ENCODE peak calls at places on chromosomes 5 and 9, in four cellular contexts. R, B, M and P are unnamed samples.

GRCh38 chr5:82365744-82366228 is 87.6 kb upstream of the RPS23 start:
- DNase-seq in M (peak), R (peak), B (peak), P (no peak)

GRCh38 chr9:88697764-88698436 is 162.9 kb downstream of the NXNL2 start:
- DNase-seq in R (peak), M (no peak), B (peak), P (no peak)

GRCh38 chr5:125394661-125395280 is 648.3 kb upstream of the ZNF608 start:
- DNase-seq in M (no peak), B (no peak), R (no peak), P (no peak)

GRCh38 chr5:37792976-37793328 is 46.9 kb downstream of the GDNF start:
- DNase-seq in B (peak), R (peak), M (peak), P (no peak)

GRCh38 chr5:32598270-32598937 is 13.0 kb downstream of the SUB1 start:
- DNase-seq in M (no peak), B (no peak), R (no peak), P (no peak)

GRCh38 chr5:165495829-165496380 is 1990.5 kb downstream of the MAT2B start:
- DNase-seq in B (peak), M (no peak), R (peak), P (no peak)

GRCh38 chr5:28576022-28576421 is 1537.6 kb upstream of the CDH9 start:
- DNase-seq in R (no peak), B (no peak), M (no peak), P (peak)

GRCh38 chr9:4923580-4924544 is 61.2 kb upstream of the JAK2 start:
- DNase-seq in R (peak), M (no peak), B (peak), P (peak)

GRCh38 chr5:58235279-58235678 is 224.6 kb downstream of the PLK2 start:
- DNase-seq in R (peak), B (peak), M (no peak), P (no peak)

GRCh38 chr5:86884608-86885007 is 266.9 kb downstream of the COX7C start:
- DNase-seq in B (no peak), R (no peak), M (no peak), P (no peak)

GRCh38 chr5:176534640-176535039 is 2.6 kb downstream of the RNF44 start:
- DNase-seq in M (peak), B (no peak), R (no peak), P (no peak)

GRCh38 chr5:156402387-156402921 is 75.5 kb downstream of the SGCD start:
- DNase-seq in R (no peak), M (no peak), B (no peak), P (no peak)

GRCh38 chr5:134119720-134120119 is 5.2 kb downstream of the TCF7 start:
- DNase-seq in M (peak), R (no peak), B (no peak), P (no peak)

DNA sequence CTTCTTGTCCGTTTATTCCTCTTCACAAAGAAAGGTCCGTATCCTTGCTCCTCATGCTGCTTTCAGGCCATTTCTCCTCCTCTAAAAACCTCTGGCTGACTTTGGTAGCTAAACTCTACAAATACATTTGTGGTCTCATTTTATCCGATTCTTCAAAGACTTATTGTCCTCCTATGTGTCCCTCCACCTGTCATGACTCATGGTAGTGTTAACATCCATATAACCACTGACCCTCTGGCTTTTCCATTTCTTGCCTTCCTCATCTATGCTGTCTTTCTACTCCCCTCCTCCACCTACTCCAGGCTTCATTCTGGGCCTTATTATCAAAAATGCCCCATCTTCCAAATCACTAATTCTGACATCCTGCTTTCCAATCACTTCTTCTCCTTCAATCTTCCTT is 4.1 kb upstream of the SEMA6A start:
- DNase-seq in M (peak), R (no peak), B (no peak), P (no peak)
- H3K4me2 ChIP-seq in M (no peak), R (no peak), B (no peak), P (no peak)

GRCh38 chr5:10584714-10585113 is 20.8 kb downstream of the ANKRD33B start:
- DNase-seq in M (no peak), R (no peak), B (no peak), P (no peak)

GRCh38 chr5:10583663-10584572 is 20.0 kb downstream of the ANKRD33B start:
- DNase-seq in M (no peak), B (no peak), R (no peak), P (no peak)

GRCh38 chr5:10586008-10586407 is 22.1 kb downstream of the ANKRD33B start:
- DNase-seq in B (no peak), R (no peak), M (no peak), P (no peak)

GRCh38 chr5:10582512-10582897 is 18.6 kb downstream of the ANKRD33B start:
- DNase-seq in R (no peak), B (no peak), M (no peak), P (no peak)

GRCh38 chr5:10585120-10585915 is 21.4 kb downstream of the ANKRD33B start:
- DNase-seq in M (no peak), R (no peak), B (no peak), P (no peak)
- H3K4me2 ChIP-seq in M (no peak), R (no peak), B (no peak), P (no peak)

DNA sequence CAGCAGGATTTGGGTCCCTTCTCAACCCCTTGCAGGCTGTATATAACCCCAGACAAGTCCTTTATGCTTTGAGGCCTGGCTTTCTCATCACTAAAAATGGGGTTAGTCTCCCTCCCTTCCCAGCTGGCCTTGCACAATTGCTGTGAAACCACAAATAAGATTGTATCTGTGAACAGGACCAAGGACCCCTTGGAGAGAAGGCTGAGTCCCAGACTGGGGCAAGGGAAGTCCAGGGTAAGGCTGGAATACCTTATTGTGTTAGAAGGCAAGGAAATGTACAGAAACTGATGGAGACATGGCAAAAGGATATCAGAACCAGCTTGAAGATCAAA is 11.4 kb downstream of the MACROH2A1 start:
- DNase-seq in R (no peak), B (no peak), M (no peak), P (no peak)
- H3K4me2 ChIP-seq in R (no peak), B (no peak), M (no peak), P (no peak)

GRCh38 chr9:125443367-125443766 is 181.7 kb downstream of the GAPVD1 start:
- DNase-seq in M (no peak), R (no peak), B (no peak), P (no peak)
- H3K4me2 ChIP-seq in M (no peak), R (no peak), B (no peak), P (no peak)

DNA sequence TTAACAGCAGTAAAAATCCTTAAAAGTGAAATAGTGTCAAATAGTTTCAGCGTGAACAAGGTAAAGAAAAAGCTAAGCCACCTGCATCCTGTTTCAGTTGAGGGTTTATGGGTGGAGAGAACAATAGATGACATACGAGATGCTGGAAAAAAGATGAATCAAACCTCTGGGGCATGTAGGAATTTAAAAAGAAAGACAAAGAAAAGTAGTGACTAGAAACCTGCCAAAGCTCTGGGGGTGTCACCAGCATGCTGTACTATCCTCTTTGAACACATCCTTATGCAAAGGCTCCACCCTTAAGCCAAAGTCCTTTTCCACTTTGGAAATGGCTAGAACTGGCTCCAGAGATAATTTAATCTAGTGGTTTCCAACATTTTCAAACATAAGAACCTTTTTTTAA is 22.2 kb downstream of the SCAI start:
- DNase-seq in B (no peak), M (no peak), R (no peak), P (peak)
- H3K4me2 ChIP-seq in B (no peak), M (no peak), R (no peak), P (no peak)

GRCh38 chr5:84069608-84070179 is 315.0 kb downstream of the EDIL3 start:
- DNase-seq in M (no peak), R (no peak), B (no peak), P (no peak)
- H3K4me2 ChIP-seq in M (no peak), R (no peak), B (no peak), P (no peak)

DNA sequence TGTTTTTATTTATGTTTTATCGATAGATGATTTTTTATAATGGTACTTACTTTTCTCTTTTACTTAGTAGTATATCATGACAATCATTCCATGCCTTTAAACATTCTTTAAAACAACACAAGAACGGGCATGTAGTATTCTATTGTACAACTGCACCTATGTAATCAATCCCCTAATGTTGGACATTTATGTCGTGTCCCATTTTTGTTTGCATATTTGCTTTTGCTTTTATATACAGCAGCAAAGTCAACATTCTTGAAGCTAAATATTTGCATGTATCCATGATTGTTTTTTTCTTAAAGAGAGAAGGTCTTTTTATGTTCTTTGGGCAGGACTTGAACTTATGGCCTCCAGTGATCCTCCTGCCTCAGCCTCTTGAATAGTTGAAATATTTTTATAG is 527.0 kb upstream of the CLINT1 start:
- DNase-seq in M (no peak), B (no peak), R (no peak), P (no peak)
- H3K4me2 ChIP-seq in M (no peak), B (no peak), R (no peak), P (no peak)

GRCh38 chr5:56259002-56259511 is 25.9 kb upstream of the ANKRD55 start:
- DNase-seq in B (peak), M (peak), R (peak), P (peak)

GRCh38 chr5:56255521-56255920 is 22.4 kb upstream of the ANKRD55 start:
- DNase-seq in B (no peak), R (no peak), M (no peak), P (no peak)

GRCh38 chr5:56251918-56252553 is 18.9 kb upstream of the ANKRD55 start:
- DNase-seq in B (peak), R (no peak), M (no peak), P (peak)

GRCh38 chr5:56253924-56254323 is 20.8 kb upstream of the ANKRD55 start:
- DNase-seq in B (no peak), M (no peak), R (no peak), P (no peak)

DNA sequence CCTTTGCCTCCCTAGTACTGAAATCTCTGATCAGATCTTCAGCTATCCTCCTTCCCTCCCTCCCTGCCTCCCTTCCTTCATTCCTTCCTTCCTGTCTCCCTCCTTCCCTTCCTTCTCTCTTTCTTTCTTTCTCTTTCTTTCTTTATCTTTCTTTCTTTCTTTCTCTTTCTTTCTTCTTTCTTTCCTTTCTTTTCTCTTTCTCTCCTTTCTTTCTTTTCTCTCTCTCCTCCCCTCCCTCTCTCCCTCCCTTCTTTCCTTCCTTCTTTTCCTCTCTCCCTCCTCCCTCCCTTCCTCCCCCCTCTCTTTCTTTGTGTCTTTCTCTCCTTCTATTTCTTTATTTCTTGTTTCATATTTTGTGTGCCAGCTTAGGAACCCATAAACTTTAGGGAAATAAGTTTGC is 23.9 kb upstream of the ANKRD55 start:
- DNase-seq in B (no peak), M (no peak), R (no peak), P (no peak)
- H3K4me2 ChIP-seq in B (no peak), M (no peak), R (no peak), P (no peak)

DNA sequence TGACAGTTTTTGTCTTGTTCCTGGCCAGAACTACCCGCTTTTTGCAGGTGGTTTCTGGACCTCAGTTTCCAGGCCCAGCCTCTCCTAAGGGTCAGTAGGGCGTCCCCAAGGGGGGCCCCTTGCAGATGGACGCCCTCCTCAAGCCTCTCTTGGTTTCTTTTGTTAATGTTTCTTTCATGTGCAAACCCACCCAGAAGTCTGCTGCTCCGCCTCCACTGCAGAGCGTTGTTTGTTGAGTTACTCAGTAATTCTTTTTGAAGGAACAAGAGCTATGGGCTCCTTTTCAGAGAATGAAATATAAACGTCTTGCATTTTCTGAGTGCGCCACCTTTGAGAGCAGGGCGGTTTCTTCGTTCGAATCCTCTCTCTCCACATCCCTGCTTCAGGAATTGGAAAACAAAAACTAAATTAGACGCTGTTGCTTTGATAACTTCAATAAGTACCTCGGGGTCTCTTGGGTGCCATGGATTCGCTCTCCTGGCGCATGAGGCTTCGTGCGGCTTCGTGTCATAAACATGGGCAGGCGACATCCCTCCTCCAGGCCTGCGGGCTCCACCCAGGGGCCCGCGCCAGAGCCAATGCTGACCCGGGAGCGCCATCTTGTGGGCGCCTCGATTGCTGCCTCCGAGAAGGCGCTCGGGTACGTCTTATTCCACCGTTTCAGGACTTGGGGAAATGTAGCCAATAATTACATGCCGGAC is 38.3 kb upstream of the CKMT2 start:
- DNase-seq in R (peak), B (peak), M (peak), P (peak)
- H3K4me2 ChIP-seq in R (peak), B (peak), M (peak), P (peak)

DNA sequence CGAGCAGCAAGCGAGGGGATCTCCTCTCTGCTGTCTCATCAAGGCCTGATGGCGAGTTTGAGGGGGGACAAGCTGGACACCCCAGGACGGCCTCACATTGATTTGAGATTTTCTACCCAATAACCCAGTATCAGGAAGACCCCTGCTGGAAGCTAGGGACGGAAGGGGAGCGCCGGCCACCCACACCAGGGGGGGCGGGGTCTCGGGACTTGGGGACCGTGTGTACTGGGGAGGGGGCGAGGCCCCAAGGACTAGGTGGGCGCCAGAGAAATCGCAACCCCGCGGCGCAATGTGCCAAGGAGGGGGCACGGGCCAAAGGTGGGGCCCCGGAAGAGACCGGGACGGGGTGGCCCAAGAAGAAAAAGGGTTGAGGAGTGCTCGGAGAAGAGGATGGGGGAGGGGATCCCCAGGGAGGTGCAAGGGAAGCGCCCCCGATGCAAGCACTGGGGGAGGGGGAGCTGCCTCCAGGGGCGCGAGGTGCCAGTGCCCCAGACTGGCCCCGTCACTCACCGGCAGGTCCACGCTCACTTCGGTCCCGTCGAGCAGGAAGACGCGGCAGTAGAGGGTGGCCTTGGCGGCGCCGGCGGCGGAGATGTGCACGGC is 1.1 kb downstream of the EPB41L4B start:
- DNase-seq in R (no peak), B (no peak), M (no peak), P (no peak)
- H3K4me2 ChIP-seq in R (peak), B (peak), M (peak), P (no peak)